ENCODE peak calls at places on chromosomes 5 and 9, in ten cellular contexts. T, Q, S, P, R, L, U, C, B and N are unnamed samples.

GRCh38 chr9:111601237-111602018 is 2.0 kb upstream of the PTGR1 start:
- DNase-seq in R (no peak), S (peak), T (no peak), B (no peak), C (no peak), P (no peak), U (no peak), L (no peak), Q (peak), N (peak)

GRCh38 chr5:135566422-135567416 is 12.1 kb downstream of the CXCL14 start:
- DNase-seq in Q (no peak), T (no peak), S (no peak), C (no peak), P (no peak), R (no peak), B (no peak), U (no peak), L (no peak), N (no peak)

GRCh38 chr5:184461-184860 is 6.8 kb upstream of the LRRC14B start:
- DNase-seq in Q (no peak), R (peak), P (no peak), U (no peak), C (no peak), B (no peak), T (no peak), S (no peak), L (no peak), N (no peak)

GRCh38 chr9:76022317-76022716 is 131.8 kb downstream of the PCSK5 start:
- DNase-seq in B (no peak), C (no peak), P (no peak), U (no peak), Q (no peak), R (no peak), S (no peak), T (no peak), L (no peak), N (no peak)

GRCh38 chr5:159943331-159943730 is 27.0 kb downstream of the ADRA1B start:
- DNase-seq in L (no peak), P (no peak), B (no peak), R (no peak), Q (no peak), U (no peak), T (no peak), S (no peak), C (no peak), N (no peak)

GRCh38 chr9:127661342-127661741 is 45.4 kb upstream of the CFAP157 start:
- DNase-seq in C (peak), T (no peak), R (no peak), B (no peak), Q (no peak), U (no peak), L (no peak), P (no peak), S (no peak), N (no peak)

GRCh38 chr5:74612059-74612458 is 28.5 kb downstream of the ENC1 start:
- DNase-seq in U (no peak), C (no peak), R (no peak), T (no peak), S (no peak), P (no peak), Q (no peak), L (no peak), B (no peak), N (no peak)

GRCh38 chr5:96969401-96969800 is 33.5 kb downstream of the LNPEP start:
- DNase-seq in P (no peak), U (no peak), Q (no peak), T (no peak), B (no peak), L (no peak), R (no peak), C (no peak), S (no peak), N (no peak)

GRCh38 chr5:79512692-79513518 is 1.0 kb downstream of the HOMER1 start:
- DNase-seq in P (no peak), C (peak), Q (peak), L (no peak), T (no peak), U (no peak), B (peak), S (no peak), R (no peak), N (peak)

GRCh38 chr9:106916491-106917235 is 53.7 kb downstream of the ZNF462 start:
- DNase-seq in B (peak), U (no peak), S (peak), Q (peak), P (no peak), R (peak), C (peak), T (peak), L (no peak), N (peak)

GRCh38 chr9:93268551-93269314 is 84.8 kb downstream of the WNK2 start:
- DNase-seq in R (no peak), L (peak), C (no peak), U (peak), T (no peak), B (peak), S (no peak), Q (no peak), P (no peak), N (no peak)

GRCh38 chr5:170273968-170274710 is 23.4 kb downstream of the LCP2 start:
- DNase-seq in R (no peak), L (no peak), S (peak), C (peak), U (no peak), B (no peak), Q (no peak), T (no peak), P (no peak), N (peak)

GRCh38 chr5:141135030-141135717 is at the start of gene PCDHB5:
- DNase-seq in S (peak), U (no peak), P (no peak), B (peak), C (peak), L (no peak), T (no peak), Q (no peak), R (no peak), N (peak)

GRCh38 chr5:134046801-134047707 is 42.3 kb upstream of the VDAC1 start:
- DNase-seq in U (no peak), B (no peak), P (no peak), L (no peak), R (no peak), Q (no peak), S (no peak), T (no peak), C (no peak), N (no peak)

GRCh38 chr5:133610489-133611356 is 1.6 kb downstream of the FSTL4 start:
- DNase-seq in S (peak), B (peak), T (no peak), R (no peak), P (no peak), Q (no peak), C (peak), U (peak), L (peak), N (peak)

GRCh38 chr5:112690605-112691340 is 46.9 kb upstream of the APC start:
- DNase-seq in C (no peak), R (no peak), B (no peak), S (no peak), T (no peak), U (no peak), P (no peak), Q (no peak), L (no peak), N (no peak)

GRCh38 chr5:168015506-168015905 is 275.9 kb upstream of the WWC1 start:
- DNase-seq in T (peak), P (no peak), B (no peak), S (no peak), R (peak), C (no peak), L (no peak), U (no peak), Q (peak), N (peak)

GRCh38 chr5:123512631-123513461 is 869 bp downstream of the CSNK1G3 start:
- DNase-seq in C (peak), B (peak), U (no peak), P (peak), S (peak), R (no peak), T (no peak), Q (peak), L (peak), N (peak)

GRCh38 chr5:136769900-136770684 is 404.7 kb upstream of the TRPC7 start:
- DNase-seq in P (no peak), R (no peak), T (peak), U (peak), S (peak), C (peak), B (peak), L (peak), Q (peak), N (peak)

GRCh38 chr9:91720746-91721705 is 229.0 kb downstream of the ROR2 start:
- DNase-seq in L (no peak), P (no peak), S (no peak), T (no peak), B (no peak), C (no peak), R (no peak), Q (no peak), U (no peak), N (no peak)

GRCh38 chr9:127776195-127776918 is 2.1 kb downstream of the SH2D3C start:
- DNase-seq in P (no peak), B (no peak), T (no peak), S (no peak), U (no peak), L (peak), R (no peak), C (peak), Q (no peak), N (no peak)

GRCh38 chr5:40667171-40667663 is 12.5 kb upstream of the PTGER4 start:
- DNase-seq in R (no peak), C (no peak), S (no peak), Q (no peak), B (no peak), P (no peak), U (no peak), T (no peak), L (no peak), N (no peak)

GRCh38 chr5:150734579-150735384 is 24.0 kb downstream of the DCTN4 start:
- DNase-seq in U (peak), C (no peak), S (no peak), R (no peak), T (no peak), P (no peak), B (peak), Q (no peak), L (peak), N (no peak)
- TF ChIP-seq CTCF in U (no peak), C (no peak), S (no peak), R (no peak), T (no peak), P (no peak), B (no peak), Q (no peak), L (no peak), N (no peak)

DNA sequence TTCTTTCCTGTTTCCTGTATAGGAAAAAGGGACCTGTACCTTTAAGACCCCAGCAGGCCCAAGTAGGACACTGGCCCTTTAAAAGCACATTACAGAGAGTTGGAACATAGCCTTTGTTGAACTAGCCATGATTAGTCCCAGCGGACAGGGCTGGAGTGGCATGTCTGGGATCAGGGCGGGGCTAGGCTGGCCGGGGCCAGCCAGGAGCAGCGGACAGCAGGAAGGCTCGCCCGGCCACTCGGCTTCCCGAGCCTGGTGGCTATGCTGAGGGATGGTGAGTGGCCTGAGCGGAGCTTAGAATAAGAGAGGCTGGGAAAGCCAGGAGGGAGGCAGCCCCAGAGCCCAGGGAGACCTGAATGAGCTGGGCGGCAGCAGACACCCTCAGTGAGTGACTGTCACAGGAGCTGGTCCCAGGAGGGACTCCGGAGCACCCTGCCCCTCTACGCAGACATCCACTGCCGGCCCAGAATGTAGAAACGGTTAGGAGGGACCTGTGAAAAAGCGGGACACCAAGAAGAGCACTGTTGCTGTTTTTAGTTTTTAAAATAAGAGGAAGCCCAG is 92.1 kb downstream of the DAB2IP start:
- DNase-seq in T (peak), L (peak), U (peak), B (peak), C (peak), R (peak), P (peak), Q (peak), S (peak), N (peak)
- H3K4me3 ChIP-seq in T (peak), L (no peak), U (peak), B (peak), C (no peak), R (peak), P (peak), Q (peak), S (peak), N (peak)

DNA sequence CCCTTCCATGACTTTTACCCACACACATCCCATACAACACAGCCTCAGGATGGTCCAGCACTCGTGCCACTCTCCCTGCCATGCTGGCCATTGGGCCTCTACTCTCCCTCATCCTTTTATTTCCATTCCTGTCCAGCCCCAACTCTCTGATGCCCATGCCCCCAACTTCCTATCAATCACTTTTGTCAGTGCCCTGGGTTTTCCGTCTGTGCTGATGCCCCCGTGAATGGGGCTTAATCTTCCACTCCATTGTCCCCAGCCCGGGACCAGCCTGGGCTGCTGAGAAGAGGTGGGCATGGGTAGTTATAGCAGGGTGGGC is 12.6 kb upstream of the ACSL6 start:
- DNase-seq in R (no peak), Q (no peak), B (no peak), S (no peak), L (no peak), P (no peak), C (no peak), T (no peak), U (no peak), N (no peak)
- TF ChIP-seq CTCF in R (no peak), Q (no peak), B (no peak), S (no peak), L (no peak), P (no peak), C (no peak), T (no peak), U (no peak), N (no peak)

DNA sequence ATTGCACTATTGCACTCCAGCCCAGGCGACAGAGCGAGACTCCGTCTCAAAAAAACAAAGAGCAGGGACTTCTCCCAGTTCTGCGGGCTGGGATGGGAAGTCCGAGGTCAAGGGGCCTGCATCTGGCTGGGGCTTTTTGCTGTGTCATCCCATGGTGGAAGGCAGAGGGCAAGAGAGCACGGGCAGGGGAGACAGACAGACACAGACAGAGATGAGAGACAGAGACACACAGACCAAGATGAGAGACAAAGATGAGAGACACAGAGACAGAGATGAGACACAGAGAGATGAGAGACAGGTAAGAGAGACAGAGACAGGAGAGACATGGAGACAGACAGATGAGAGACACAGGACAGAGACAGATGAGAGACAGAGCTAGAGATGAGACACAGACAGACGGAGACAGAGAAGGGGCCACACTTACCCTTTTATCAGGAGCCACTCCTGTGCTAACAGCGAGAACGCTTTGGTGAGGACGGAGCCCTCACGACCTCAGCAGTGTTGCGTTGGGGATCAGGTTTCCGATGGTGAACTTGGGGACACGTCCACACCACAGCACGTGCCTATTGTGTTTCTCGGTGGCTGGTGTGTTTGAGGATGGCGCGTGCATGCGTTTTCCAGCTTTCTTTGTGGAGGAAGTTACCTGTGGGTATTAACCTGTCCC is 8.9 kb upstream of the TOR4A start:
- DNase-seq in Q (no peak), S (no peak), R (no peak), L (no peak), T (no peak), B (peak), P (no peak), C (no peak), U (no peak), N (no peak)
- H3K4me3 ChIP-seq in Q (no peak), S (no peak), R (no peak), L (no peak), T (no peak), B (no peak), P (peak), C (no peak), U (no peak), N (no peak)

GRCh38 chr5:57298985-57299491 is 125.2 kb downstream of the GPBP1 start:
- DNase-seq in P (no peak), B (peak), R (peak), L (no peak), S (peak), U (no peak), T (peak), C (peak), Q (peak), N (peak)
- TF ChIP-seq CTCF in P (peak), B (peak), R (peak), L (peak), S (peak), U (peak), T (peak), C (peak), Q (peak), N (peak)

GRCh38 chr9:129888085-129888808 is 53.0 kb downstream of the USP20 start:
- DNase-seq in U (no peak), L (peak), T (no peak), Q (no peak), C (no peak), S (no peak), R (no peak), P (no peak), B (peak), N (no peak)

GRCh38 chr9:129889936-129890717 is 54.9 kb downstream of the USP20 start:
- DNase-seq in P (no peak), R (no peak), L (peak), T (no peak), B (no peak), U (no peak), C (no peak), S (no peak), Q (no peak), N (no peak)

GRCh38 chr9:129887210-129888084 is 52.2 kb downstream of the USP20 start:
- DNase-seq in B (no peak), C (no peak), P (no peak), U (peak), S (no peak), R (no peak), Q (peak), L (peak), T (peak), N (peak)

GRCh38 chr9:129889461-129889935 is 54.2 kb downstream of the USP20 start:
- DNase-seq in L (peak), S (no peak), P (no peak), U (no peak), B (no peak), T (no peak), C (no peak), R (no peak), Q (no peak), N (no peak)

DNA sequence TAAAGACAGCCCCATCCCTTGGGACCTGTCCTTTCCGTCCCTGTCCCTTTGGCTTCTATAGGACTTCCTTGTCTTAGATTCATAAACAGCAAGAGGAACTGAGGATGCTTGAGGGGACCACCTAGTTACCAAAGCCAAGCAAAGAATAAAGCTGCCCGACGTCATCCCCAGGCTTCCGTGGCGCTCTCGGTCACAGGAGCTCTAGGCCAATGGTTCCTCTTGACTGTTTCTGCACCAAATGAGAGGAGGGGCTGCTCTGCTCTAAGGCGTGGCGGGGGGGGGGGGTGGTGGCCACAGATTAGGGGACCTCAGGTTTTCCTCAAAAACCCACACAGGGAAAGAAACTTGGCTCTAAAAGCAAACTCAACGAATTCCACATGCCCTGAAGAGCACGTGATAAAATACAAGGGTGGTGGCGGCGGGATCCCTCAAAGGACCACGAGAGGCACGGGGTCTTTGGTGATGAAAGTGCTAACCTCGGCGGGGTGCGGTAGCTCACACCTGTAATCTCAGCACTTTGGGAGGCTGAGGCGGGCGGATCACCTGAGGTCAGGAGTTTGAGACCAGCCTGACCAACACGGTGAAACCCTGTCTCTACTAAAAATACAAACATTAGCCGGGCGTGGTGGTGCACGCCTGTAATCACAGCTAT is 53.7 kb downstream of the USP20 start:
- DNase-seq in L (peak), P (no peak), Q (no peak), U (no peak), R (no peak), C (no peak), T (no peak), B (no peak), S (no peak), N (no peak)
- H3K4me3 ChIP-seq in L (no peak), P (no peak), Q (no peak), U (no peak), R (no peak), C (no peak), T (no peak), B (no peak), S (no peak), N (no peak)

GRCh38 chr5:150000990-150001659 is 586 bp downstream of the HMGXB3 start:
- DNase-seq in L (peak), U (peak), T (no peak), S (peak), C (peak), P (peak), R (no peak), Q (peak), B (peak), N (peak)

GRCh38 chr5:150000261-150000989 is at the start of the genes HMGXB3 and TIGD6:
- DNase-seq in R (peak), C (peak), B (peak), L (peak), T (peak), S (peak), Q (peak), U (peak), P (peak), N (peak)

GRCh38 chr5:149999359-149999758 is 1.1 kb downstream of the TIGD6 start:
- DNase-seq in P (no peak), C (no peak), L (no peak), U (no peak), T (no peak), S (no peak), B (no peak), R (no peak), Q (no peak), N (no peak)

GRCh38 chr5:149999866-150000260 is 591 bp downstream of the TIGD6 start:
- DNase-seq in U (no peak), C (no peak), R (no peak), P (no peak), L (no peak), Q (no peak), S (no peak), T (no peak), B (no peak), N (no peak)

DNA sequence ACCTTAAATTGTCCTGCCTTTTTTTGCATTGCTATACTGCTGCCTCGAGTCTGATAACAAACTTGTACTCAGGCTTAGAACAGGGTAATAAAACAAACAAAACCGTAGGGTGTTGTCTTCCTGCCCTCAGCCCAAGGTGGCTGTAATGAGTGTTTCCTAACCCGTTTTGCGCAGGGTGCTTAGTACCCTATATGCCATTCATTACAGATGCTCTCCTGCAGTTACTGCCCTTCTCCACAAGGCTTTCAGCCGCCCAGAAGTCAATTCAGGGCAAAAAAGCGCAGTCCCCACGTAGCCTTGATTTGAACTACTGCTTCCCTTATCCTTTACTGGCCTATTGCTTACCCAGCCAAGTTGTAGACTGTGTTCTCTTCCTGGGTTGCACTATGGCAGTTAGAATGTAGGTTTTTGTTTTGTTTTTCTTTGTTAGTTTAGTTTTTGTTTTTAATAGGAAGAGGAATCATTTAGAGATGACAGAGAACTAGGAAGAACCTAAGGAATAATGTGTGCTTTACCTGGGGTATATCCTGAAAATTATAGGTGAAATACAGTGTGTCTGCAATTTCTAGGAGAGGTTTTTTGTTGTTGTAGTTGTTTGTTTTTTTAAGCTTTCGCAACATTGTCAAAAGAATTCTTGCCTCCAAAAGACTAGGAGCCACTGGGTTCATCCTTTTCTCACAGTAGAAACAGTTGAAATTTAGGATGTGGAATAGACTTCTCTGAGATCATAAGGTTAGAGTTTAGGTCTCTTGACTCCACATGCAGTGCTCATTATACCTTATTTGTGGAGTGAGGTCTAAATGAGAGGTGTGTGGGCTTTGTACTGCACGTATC is 1.3 kb downstream of the HMGXB3 start:
- DNase-seq in C (peak), R (no peak), S (peak), P (no peak), T (no peak), Q (peak), B (peak), U (peak), L (no peak), N (peak)
- TF ChIP-seq CTCF in C (peak), R (peak), S (peak), P (peak), T (peak), Q (peak), B (peak), U (peak), L (peak), N (peak)